ENCODE peak calls at places on chromosome 15, in eight cellular contexts. H is nephron progenitor cell; M is lower leg skin; Q is CD4-positive, alpha-beta T cell; B is AG09319; W is GM12864; U is MM.1S; I is fibroblast of mammary gland. A is an unnamed sample.

GRCh38 chr15:40906947-40907802 is 12.9 kb downstream of the VPS18 start:
- DNase-seq in H (no peak), M (peak), Q (peak), B (no peak), W (no peak), U (no peak), I (peak), A (no peak)

GRCh38 chr15:65414841-65415621 is 7.7 kb downstream of the IGDCC4 start:
- DNase-seq in H (peak), M (no peak), Q (no peak), B (no peak), W (no peak), U (no peak), I (peak), A (peak)

GRCh38 chr15:65979837-65980236 is 110.5 kb downstream of the RAB11A start:
- DNase-seq in H (no peak), M (no peak), Q (no peak), B (no peak), W (no peak), U (no peak), I (no peak), A (no peak)

GRCh38 chr15:86555939-86556725 is 476.5 kb downstream of the AGBL1 start:
- DNase-seq in H (no peak), M (no peak), Q (no peak), B (no peak), W (no peak), U (no peak), I (no peak), A (no peak)

GRCh38 chr15:57957113-57957512 is 108.4 kb downstream of the ALDH1A2 start:
- DNase-seq in H (no peak), M (no peak), Q (no peak), B (no peak), W (no peak), U (peak), I (no peak), A (no peak)

GRCh38 chr15:69665641-69666091 is 213.0 kb downstream of the RPLP1 start:
- DNase-seq in H (peak), M (peak), Q (no peak), B (no peak), W (no peak), U (no peak), I (no peak), A (no peak)

GRCh38 chr15:74201656-74202420 is 749 bp downstream of the STRA6 start:
- DNase-seq in H (no peak), M (no peak), Q (no peak), B (no peak), W (no peak), U (no peak), I (peak), A (no peak)

GRCh38 chr15:100981086-100981485 is 61.9 kb downstream of the LRRK1 start:
- DNase-seq in H (no peak), M (no peak), Q (no peak), B (no peak), W (no peak), U (no peak), I (no peak), A (no peak)

GRCh38 chr15:96827981-96828380 is 497.5 kb downstream of the NR2F2 start:
- DNase-seq in H (no peak), M (no peak), Q (no peak), B (no peak), W (no peak), U (no peak), I (no peak), A (no peak)

GRCh38 chr15:49145651-49146609 is 9.5 kb downstream of the COPS2 start:
- DNase-seq in H (peak), M (no peak), Q (no peak), B (peak), W (no peak), U (peak), I (peak), A (peak)

GRCh38 chr15:91049378-91050127 is 27.2 kb upstream of the VPS33B start:
- DNase-seq in H (peak), M (no peak), Q (peak), B (peak), W (peak), U (peak), I (peak), A (peak)

GRCh38 chr15:52151353-52151752 is 38.8 kb upstream of the BCL2L10 start:
- DNase-seq in H (no peak), M (peak), Q (no peak), B (no peak), W (no peak), U (no peak), I (no peak), A (no peak)

GRCh38 chr15:56244811-56245576 is 1.3 kb upstream of the RFX7 start:
- DNase-seq in H (peak), M (no peak), Q (peak), B (no peak), W (no peak), U (no peak), I (no peak), A (no peak)

GRCh38 chr15:56960116-56960515 is 41.7 kb downstream of the TCF12 start:
- DNase-seq in H (no peak), M (no peak), Q (no peak), B (no peak), W (no peak), U (no peak), I (no peak), A (no peak)

GRCh38 chr15:73688455-73688854 is 4.3 kb downstream of the CD276 start:
- DNase-seq in H (no peak), M (peak), Q (no peak), B (no peak), W (no peak), U (no peak), I (peak), A (no peak)

GRCh38 chr15:37819191-37819590 is 115.2 kb upstream of the TMCO5A start:
- DNase-seq in H (no peak), M (no peak), Q (no peak), B (no peak), W (no peak), U (no peak), I (no peak), A (no peak)

GRCh38 chr15:90648137-90649070 is 68.7 kb upstream of the BLM start:
- DNase-seq in H (peak), M (peak), Q (peak), B (peak), W (peak), U (peak), I (peak), A (peak)

GRCh38 chr15:34085746-34086145 is 15.9 kb downstream of the EMC7 start:
- DNase-seq in H (no peak), M (no peak), Q (no peak), B (no peak), W (no peak), U (no peak), I (peak), A (no peak)

GRCh38 chr15:42392309-42393024 is 33.2 kb downstream of the CAPN3 start:
- DNase-seq in H (no peak), M (peak), Q (no peak), B (no peak), W (no peak), U (no peak), I (no peak), A (peak)

GRCh38 chr15:100468265-100468664 is 60.5 kb downstream of the CERS3 start:
- DNase-seq in H (no peak), M (no peak), Q (no peak), B (no peak), W (no peak), U (no peak), I (peak), A (no peak)

GRCh38 chr15:32838338-32838737 is 120.5 kb downstream of the GREM1 start:
- DNase-seq in H (no peak), M (no peak), Q (no peak), B (no peak), W (no peak), U (no peak), I (peak), A (no peak)

GRCh38 chr15:31217566-31218270 is 108.9 kb upstream of the KLF13 start:
- DNase-seq in H (no peak), M (no peak), Q (no peak), B (no peak), W (no peak), U (no peak), I (no peak), A (no peak)

GRCh38 chr15:38398134-38398533 is 55.8 kb upstream of the FAM98B start:
- DNase-seq in H (no peak), M (no peak), Q (no peak), B (peak), W (no peak), U (no peak), I (peak), A (no peak)

GRCh38 chr15:28885289-28885629 is 515 bp upstream of the APBA2 start:
- DNase-seq in H (no peak), M (no peak), Q (no peak), B (no peak), W (no peak), U (no peak), I (no peak), A (no peak)

GRCh38 chr15:53453253-53454105 is 306.0 kb downstream of the WDR72 start:
- DNase-seq in H (no peak), M (no peak), Q (no peak), B (no peak), W (no peak), U (no peak), I (no peak), A (no peak)

GRCh38 chr15:68401496-68402431 is 30.2 kb downstream of the ITGA11 start:
- DNase-seq in H (no peak), M (peak), Q (no peak), B (no peak), W (no peak), U (no peak), I (no peak), A (no peak)

GRCh38 chr15:71151061-71151460 is 35.8 kb downstream of the THSD4 start:
- DNase-seq in H (no peak), M (no peak), Q (no peak), B (peak), W (no peak), U (no peak), I (peak), A (no peak)

GRCh38 chr15:41493205-41493901 is at the start of gene ITPKA:
- DNase-seq in H (peak), M (peak), Q (no peak), B (peak), W (peak), U (peak), I (peak), A (peak)

GRCh38 chr15:58212909-58213526 is 74.8 kb downstream of the AQP9 start:
- DNase-seq in H (no peak), M (no peak), Q (no peak), B (no peak), W (no peak), U (peak), I (peak), A (no peak)

GRCh38 chr15:45522179-45522930 is at the start of gene SLC30A4:
- DNase-seq in H (peak), M (peak), Q (peak), B (peak), W (no peak), U (peak), I (peak), A (peak)
- TF ChIP-seq CTCF in H (peak), M (no peak), Q (peak), B (peak), W (peak), U (peak), I (no peak), A (peak)

DNA sequence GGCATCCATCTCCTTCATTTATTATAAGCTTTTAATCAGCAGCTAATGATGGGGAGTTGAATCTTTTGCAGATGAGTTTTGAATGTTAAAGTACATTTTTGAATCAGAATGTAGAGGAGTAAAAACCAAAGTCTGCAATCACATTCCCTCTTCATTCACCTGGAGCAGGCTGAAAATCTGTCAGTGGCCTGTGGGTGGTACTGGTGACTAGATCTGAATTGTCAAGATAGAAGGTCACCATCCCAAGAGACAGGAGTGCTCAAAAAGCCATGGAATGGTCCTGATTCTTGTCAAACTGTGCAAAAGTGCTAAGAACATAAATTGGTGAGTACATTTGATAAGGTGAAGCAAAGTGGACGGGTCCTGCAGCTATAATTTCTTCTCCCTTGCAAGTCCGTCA is 881.3 kb upstream of the NR2F2 start:
- DNase-seq in H (no peak), M (no peak), Q (no peak), B (no peak), W (no peak), U (no peak), I (no peak), A (no peak)
- TF ChIP-seq CTCF in H (no peak), M (no peak), Q (no peak), B (no peak), W (no peak), U (no peak), I (no peak), A (no peak)

GRCh38 chr15:76060098-76060989 is 559 bp downstream of the TMEM266 start:
- DNase-seq in H (no peak), M (no peak), Q (no peak), B (no peak), W (peak), U (peak), I (no peak), A (no peak)

GRCh38 chr15:76062282-76062681 is 2.5 kb downstream of the TMEM266 start:
- DNase-seq in H (no peak), M (no peak), Q (no peak), B (no peak), W (no peak), U (no peak), I (no peak), A (no peak)

GRCh38 chr15:76059320-76060097 is at the start of gene TMEM266:
- DNase-seq in H (peak), M (peak), Q (no peak), B (no peak), W (no peak), U (peak), I (no peak), A (peak)

GRCh38 chr15:76064375-76064774 is 4.6 kb downstream of the TMEM266 start:
- DNase-seq in H (no peak), M (no peak), Q (no peak), B (no peak), W (no peak), U (no peak), I (no peak), A (no peak)

GRCh38 chr15:76061700-76062099 is 1.9 kb downstream of the TMEM266 start:
- DNase-seq in H (no peak), M (no peak), Q (no peak), B (no peak), W (no peak), U (no peak), I (no peak), A (no peak)
- TF ChIP-seq CTCF in H (no peak), M (no peak), Q (no peak), B (no peak), W (no peak), U (no peak), I (no peak), A (no peak)

DNA sequence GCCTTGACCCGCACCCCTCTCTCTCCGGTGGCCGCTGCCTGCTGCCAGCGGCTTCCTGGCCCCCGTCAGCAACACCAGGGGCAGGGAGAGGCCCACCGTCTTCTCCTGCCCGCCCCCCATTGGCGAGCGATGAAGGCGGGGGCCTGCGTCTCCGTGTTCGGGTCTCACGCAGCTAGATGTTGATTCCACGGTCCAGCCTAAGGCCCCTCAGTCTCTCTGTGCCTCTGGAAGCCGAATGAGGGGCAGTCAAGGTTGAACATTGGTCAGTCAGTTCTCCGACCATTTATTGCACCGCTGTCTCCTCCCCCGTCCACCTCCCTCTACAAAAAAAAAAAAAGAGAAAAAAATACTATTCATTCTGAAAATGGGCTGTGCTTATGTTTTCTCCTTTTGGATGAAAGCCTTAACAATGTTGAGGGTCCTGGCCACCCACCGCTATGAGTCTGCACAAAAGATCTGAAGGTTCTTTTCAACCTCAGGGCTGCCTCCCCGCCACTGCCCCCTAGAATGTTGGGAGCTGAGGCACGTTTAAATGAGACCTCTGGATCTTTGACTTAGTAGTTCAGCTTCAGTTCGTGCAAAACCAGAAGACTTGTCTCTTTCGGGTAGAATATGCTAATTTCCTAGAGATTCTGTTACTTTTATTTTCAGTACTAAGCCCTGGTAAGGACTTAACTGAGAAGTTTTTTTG is 724 bp downstream of the IREB2 start:
- DNase-seq in H (peak), M (no peak), Q (no peak), B (no peak), W (no peak), U (peak), I (peak), A (peak)
- TF ChIP-seq CTCF in H (no peak), M (no peak), Q (no peak), B (peak), W (peak), U (peak), I (peak), A (peak)

GRCh38 chr15:27669641-27670040 is 429.5 kb downstream of the OCA2 start:
- DNase-seq in H (no peak), M (no peak), Q (no peak), B (no peak), W (no peak), U (no peak), I (no peak), A (no peak)

GRCh38 chr15:27670481-27670880 is 428.6 kb downstream of the OCA2 start:
- DNase-seq in H (peak), M (peak), Q (no peak), B (no peak), W (no peak), U (no peak), I (no peak), A (no peak)

GRCh38 chr15:27672537-27672936 is 426.6 kb downstream of the OCA2 start:
- DNase-seq in H (no peak), M (peak), Q (no peak), B (no peak), W (no peak), U (no peak), I (no peak), A (no peak)

GRCh38 chr15:27673766-27674445 is 425.2 kb downstream of the OCA2 start:
- DNase-seq in H (no peak), M (peak), Q (no peak), B (no peak), W (no peak), U (no peak), I (no peak), A (no peak)

DNA sequence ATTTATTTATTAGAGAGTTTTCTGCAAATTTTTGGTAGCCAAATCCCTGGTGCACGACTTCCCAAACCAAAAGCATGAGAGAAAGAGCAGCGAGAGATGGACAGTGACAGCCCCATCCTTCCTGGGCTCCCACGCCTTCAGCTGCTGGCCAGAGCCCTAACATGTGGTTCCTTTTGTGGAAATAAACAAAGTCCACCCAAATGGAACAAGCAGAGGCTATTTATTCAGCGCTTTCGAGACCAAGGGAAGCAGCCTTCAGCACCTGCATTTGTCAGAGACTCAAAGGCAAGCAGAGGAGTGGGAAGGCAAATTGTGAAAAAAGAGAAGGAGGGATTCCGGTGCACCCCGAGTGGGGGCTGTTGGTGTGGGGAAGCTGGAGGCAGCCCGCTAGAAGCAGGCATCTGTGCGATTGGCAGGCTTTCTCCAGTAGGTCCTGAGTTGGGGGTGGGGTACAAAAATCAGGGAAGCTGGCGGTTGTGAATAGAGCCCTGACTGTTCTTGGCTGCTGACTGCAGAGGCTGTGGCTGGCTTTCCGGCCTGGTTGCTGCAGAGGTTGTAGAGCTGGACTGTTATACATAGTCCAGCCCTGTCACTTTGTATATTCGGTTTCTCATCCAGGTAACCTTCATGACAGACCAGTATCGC is 427.2 kb downstream of the OCA2 start:
- DNase-seq in H (peak), M (no peak), Q (no peak), B (no peak), W (no peak), U (no peak), I (no peak), A (no peak)
- TF ChIP-seq CTCF in H (no peak), M (no peak), Q (no peak), B (no peak), W (no peak), U (no peak), I (no peak), A (no peak)

DNA sequence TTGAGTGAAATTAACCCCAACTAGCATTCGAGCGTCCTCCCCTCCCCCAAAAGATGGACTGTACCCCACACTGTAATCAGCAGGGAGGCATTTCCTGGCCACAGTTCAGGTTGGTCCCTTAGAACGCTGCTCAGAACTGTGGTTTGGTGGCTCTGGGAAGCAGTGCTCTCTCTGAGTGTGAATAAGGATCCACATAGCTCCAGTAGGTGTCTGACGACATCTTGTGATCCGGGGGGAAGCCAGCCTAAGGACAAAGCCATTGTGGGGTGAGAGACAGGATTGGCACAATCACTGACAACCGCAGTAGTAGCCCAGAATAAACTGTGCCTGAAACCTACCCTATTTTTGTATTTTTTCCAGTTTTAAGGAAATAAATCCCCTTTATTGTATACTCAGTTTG is 125.3 kb downstream of the IGF1R start:
- DNase-seq in H (no peak), M (no peak), Q (no peak), B (no peak), W (no peak), U (no peak), I (no peak), A (no peak)
- TF ChIP-seq CTCF in H (no peak), M (no peak), Q (no peak), B (no peak), W (no peak), U (no peak), I (no peak), A (no peak)

DNA sequence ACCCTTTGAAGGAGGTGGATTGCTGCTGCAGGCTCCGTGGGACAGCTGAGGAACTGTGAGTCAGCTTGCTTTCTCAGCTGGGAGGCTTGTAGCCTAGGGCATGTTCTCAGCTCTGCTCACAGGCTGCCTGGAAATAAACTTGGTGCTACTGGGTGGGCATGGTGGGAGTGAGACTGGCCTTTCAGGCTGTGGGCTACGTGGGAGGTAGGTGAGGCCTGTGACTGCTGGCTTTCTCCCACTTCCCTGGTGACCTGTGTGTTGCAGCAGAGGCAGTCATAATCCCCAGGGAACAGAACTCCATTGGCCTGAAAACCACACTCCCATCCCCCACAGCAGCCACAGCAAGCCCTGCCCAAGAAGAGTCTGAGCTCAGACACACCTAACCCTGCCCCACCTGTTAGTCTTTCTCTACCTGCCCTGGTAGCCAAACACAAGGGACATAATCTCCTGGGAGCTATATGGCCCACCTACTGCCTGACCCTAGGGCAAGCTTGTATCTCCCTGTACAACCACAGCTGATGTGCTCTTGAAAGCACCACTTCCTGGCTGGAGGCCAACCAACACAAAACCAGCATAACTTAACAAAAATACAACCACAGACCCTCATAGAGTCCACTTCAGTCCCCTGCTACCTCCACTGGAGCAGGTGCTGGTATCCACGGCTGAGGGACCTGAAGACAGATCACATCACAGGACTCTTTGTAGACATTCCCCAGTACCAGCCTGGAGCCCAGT is 236.5 kb downstream of the SQOR start:
- DNase-seq in H (no peak), M (no peak), Q (no peak), B (no peak), W (no peak), U (no peak), I (no peak), A (no peak)
- TF ChIP-seq CTCF in H (no peak), M (no peak), Q (no peak), B (no peak), W (no peak), U (no peak), I (no peak), A (no peak)